ENCODE peak calls at places on chromosomes 12 and 14, in six cellular contexts. I is ovary, F is EL, E is NCI-H524, L is tibial artery, Z is activated T-cell treated with anti-CD3 and anti-CD28 coated beads for 24 hours. O is an unnamed sample.

GRCh38 chr12:3144495-3144894 is 67.3 kb downstream of the TSPAN9 start:
- DNase-seq in I (no peak), F (no peak), E (no peak), L (no peak), Z (no peak), O (no peak)

GRCh38 chr12:109162551-109162950 is 46.2 kb downstream of the ACACB start:
- DNase-seq in I (no peak), F (no peak), E (no peak), L (no peak), Z (no peak), O (no peak)

GRCh38 chr12:99370742-99371141 is 276.8 kb upstream of the GARIN6 start:
- DNase-seq in I (no peak), F (no peak), E (no peak), L (no peak), Z (no peak), O (no peak)

GRCh38 chr14:50954811-50955372 is 10.6 kb upstream of the PYGL start:
- DNase-seq in I (no peak), F (peak), E (peak), L (no peak), Z (no peak), O (no peak)

GRCh38 chr12:109112720-109113465 is 3.5 kb upstream of the ACACB start:
- DNase-seq in I (no peak), F (no peak), E (no peak), L (peak), Z (no peak), O (no peak)

GRCh38 chr12:102961488-102961801 is 4.0 kb downstream of the ASCL1 start:
- DNase-seq in I (no peak), F (no peak), E (no peak), L (no peak), Z (no peak), O (no peak)

GRCh38 chr14:100737526-100737925 is 10.8 kb downstream of the DLK1 start:
- DNase-seq in I (peak), F (no peak), E (no peak), L (peak), Z (no peak), O (no peak)

GRCh38 chr14:22546722-22547071 is 42.3 kb downstream of the DAD1 start:
- DNase-seq in I (no peak), F (no peak), E (no peak), L (no peak), Z (no peak), O (no peak)

GRCh38 chr14:75548544-75548943 is 26.3 kb downstream of the BATF start:
- DNase-seq in I (no peak), F (no peak), E (no peak), L (no peak), Z (no peak), O (no peak)

GRCh38 chr14:91323671-91324605 is 79.4 kb upstream of the GPR68 start:
- DNase-seq in I (peak), F (peak), E (peak), L (peak), Z (peak), O (peak)

GRCh38 chr12:132545955-132546354 is 56.0 kb downstream of the FBRSL1 start:
- DNase-seq in I (no peak), F (no peak), E (no peak), L (no peak), Z (no peak), O (no peak)

GRCh38 chr12:121278450-121279375 is 17.8 kb downstream of the CAMKK2 start:
- DNase-seq in I (no peak), F (peak), E (no peak), L (no peak), Z (no peak), O (no peak)

GRCh38 chr14:52377940-52378339 is 63.8 kb downstream of the PTGER2 start:
- DNase-seq in I (no peak), F (no peak), E (no peak), L (no peak), Z (no peak), O (no peak)

GRCh38 chr12:95424271-95424994 is 49.5 kb upstream of the METAP2 start:
- DNase-seq in I (no peak), F (no peak), E (no peak), L (no peak), Z (no peak), O (no peak)

GRCh38 chr12:50241178-50241577 is 42.1 kb downstream of the LIMA1 start:
- DNase-seq in I (no peak), F (no peak), E (no peak), L (no peak), Z (no peak), O (no peak)

GRCh38 chr12:124557518-124558223 is 9.7 kb downstream of the NCOR2 start:
- DNase-seq in I (no peak), F (no peak), E (peak), L (no peak), Z (no peak), O (peak)

GRCh38 chr12:107178776-107179175 is 85.4 kb upstream of the CRY1 start:
- DNase-seq in I (no peak), F (no peak), E (no peak), L (no peak), Z (no peak), O (no peak)

GRCh38 chr12:103114296-103115055 is 157.0 kb downstream of the ASCL1 start:
- DNase-seq in I (no peak), F (no peak), E (no peak), L (no peak), Z (no peak), O (no peak)

GRCh38 chr12:105882404-105882803 is 256.4 kb downstream of the NUAK1 start:
- DNase-seq in I (no peak), F (peak), E (no peak), L (no peak), Z (no peak), O (no peak)

GRCh38 chr12:1851126-1851791 is 30.9 kb downstream of the LRTM2 start:
- DNase-seq in I (no peak), F (peak), E (no peak), L (no peak), Z (no peak), O (no peak)

GRCh38 chr12:110105961-110106540 is 18.1 kb upstream of the IFT81 start:
- DNase-seq in I (no peak), F (no peak), E (no peak), L (peak), Z (no peak), O (no peak)

O was measured in WERI-Rb-1.